ENCODE peak calls at places on chromosomes 3 and 15, in four cellular contexts. V, R, A and L are unnamed samples.
A peak's percentile ranks its signal among the peaks of the same experiment; 100 is the strongest.

GRCh38 chr15:90902656-90902995 is 476 bp upstream of the MAN2A2 start:
- DNase-seq in V (no peak), R (no peak), A (no peak), L (no peak)

GRCh38 chr3:98734737-98735136 is 28.4 kb upstream of the ST3GAL6 start:
- DNase-seq in V (no peak), R (no peak), A (no peak), L (no peak)

GRCh38 chr3:140421884-140422283 is 256.0 kb upstream of the TRIM42 start:
- DNase-seq in V (no peak), R (no peak), A (no peak), L (no peak)

GRCh38 chr3:79515072-79515471 is 252.7 kb downstream of the ROBO1 start:
- DNase-seq in V (peak; percentile 35), R (no peak), A (no peak), L (no peak)

GRCh38 chr3:138206196-138206595 is 19.1 kb downstream of the ARMC8 start:
- DNase-seq in V (no peak), R (no peak), A (no peak), L (no peak)

GRCh38 chr3:172846706-172847105 is 96.2 kb downstream of the ECT2 start:
- DNase-seq in V (no peak), R (no peak), A (peak; percentile 45), L (no peak)

GRCh38 chr3:60250210-60250609 is 1001.0 kb downstream of the FHIT start:
- DNase-seq in V (no peak), R (no peak), A (no peak), L (no peak)

GRCh38 chr3:75395601-75396315 is 268.4 kb upstream of the FRG2C start:
- DNase-seq in V (no peak), R (no peak), A (no peak), L (no peak)

GRCh38 chr3:156638271-156638670 is 36.1 kb upstream of the TIPARP start:
- DNase-seq in V (no peak), R (no peak), A (no peak), L (no peak)

DNA sequence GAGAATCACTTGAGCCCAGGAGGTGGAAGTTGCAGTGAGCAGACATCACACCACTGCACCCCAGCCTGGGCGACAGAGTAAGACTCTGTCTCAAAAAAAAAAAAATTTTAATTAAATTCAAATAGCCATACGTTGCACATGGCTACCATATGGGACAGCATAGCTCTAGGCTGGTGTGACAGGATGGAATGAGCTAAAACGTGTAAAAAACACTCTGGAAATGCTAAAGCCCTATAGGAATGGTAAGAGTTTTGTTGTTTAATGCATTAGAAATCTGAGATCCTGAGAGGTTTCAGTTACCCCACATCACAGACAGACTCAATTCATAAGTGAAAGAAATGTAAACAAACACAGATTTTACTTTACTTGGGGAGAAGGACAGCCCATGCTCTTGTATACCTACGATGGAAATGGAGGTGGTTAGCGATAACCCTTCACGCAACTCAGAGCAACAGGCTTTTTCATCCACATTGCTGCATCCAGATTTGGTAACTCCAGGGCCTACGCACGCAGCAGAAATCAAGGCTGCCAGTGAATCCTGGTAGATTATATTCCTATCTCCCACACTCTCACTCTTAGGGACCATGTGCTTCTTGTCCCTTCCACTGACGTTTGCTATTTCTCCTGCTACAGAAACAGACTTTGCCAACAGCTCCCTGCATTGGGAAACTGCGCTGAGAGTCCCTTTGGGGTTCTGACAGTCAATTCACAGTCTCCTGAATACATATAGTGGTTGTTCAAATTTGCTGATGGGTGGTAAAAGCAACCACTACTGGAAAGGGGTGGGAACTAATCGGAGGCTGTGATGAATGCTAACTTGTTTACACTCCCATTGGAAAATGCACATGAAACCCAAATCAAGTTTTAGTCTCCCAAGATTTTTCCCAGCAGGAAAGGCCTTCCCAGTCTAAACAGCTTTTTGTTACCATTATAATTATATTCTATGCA is 3.1 kb downstream of the SH3BP5 start:
- DNase-seq in V (no peak), R (no peak), A (no peak), L (no peak)
- H3K27ac ChIP-seq in V (peak overlapping the region; percentile 92), R (peak overlapping the region; percentile 88), A (no peak overlapping the region), L (no peak overlapping the region)

DNA sequence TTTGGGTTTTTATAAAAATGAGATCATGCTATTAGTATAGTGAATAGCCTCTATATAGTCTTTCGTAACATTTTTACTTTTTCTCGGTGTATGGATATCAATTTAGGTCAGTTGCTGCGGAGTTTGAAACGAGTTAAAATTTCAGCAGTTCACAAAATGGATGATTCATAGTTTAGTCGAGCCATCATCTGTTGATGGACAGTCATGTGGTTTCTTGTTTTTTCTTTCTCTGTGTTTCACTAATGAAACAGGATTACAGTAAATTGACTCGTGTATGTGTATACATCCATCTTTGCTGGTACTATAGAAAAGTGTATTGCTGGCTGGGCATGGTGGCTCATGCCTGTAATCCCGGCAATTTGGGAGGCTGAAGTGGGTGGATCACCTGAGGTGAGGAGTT is 106.8 kb downstream of the IGF1R start:
- DNase-seq in V (no peak), R (no peak), A (peak; percentile 22), L (no peak)
- H3K27ac ChIP-seq in V (peak overlapping the region; percentile 59), R (no peak overlapping the region), A (peak overlapping the region; percentile 64), L (no peak overlapping the region)

GRCh38 chr3:17623464-17623863 is 119.0 kb downstream of the TBC1D5 start:
- DNase-seq in V (no peak), R (no peak), A (no peak), L (no peak)

GRCh38 chr3:17625111-17625510 is 117.3 kb downstream of the TBC1D5 start:
- DNase-seq in V (no peak), R (no peak), A (no peak), L (no peak)

DNA sequence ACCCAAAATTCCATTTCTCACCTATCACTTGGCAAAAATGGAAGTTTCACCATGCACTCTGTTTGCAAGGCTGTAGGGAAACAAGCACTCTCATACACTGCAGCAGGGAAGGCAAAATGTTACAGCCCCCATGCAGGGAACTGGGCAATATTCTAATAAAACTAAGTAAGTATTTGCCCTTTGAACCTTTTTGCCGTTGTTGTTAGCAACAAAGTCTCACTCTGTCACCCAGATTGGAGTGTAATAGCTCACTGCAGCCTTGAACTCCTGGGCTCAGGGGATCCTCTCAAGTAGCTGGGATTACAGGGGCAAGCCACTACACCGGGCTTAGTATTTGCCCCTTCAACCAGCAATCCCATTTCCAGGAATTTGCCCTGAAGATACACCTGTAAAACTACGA is 122.5 kb downstream of the TBC1D5 start:
- DNase-seq in V (no peak), R (no peak), A (no peak), L (no peak)
- H3K27ac ChIP-seq in V (no peak overlapping the region), R (no peak overlapping the region), A (no peak overlapping the region), L (no peak overlapping the region)

GRCh38 chr3:32046102-32046501 is 60.3 kb upstream of the GPD1L start:
- DNase-seq in V (no peak), R (no peak), A (no peak), L (no peak)
- H3K27ac ChIP-seq in V (no peak overlapping the region), R (peak overlapping the region; percentile 80), A (no peak overlapping the region), L (no peak overlapping the region)

DNA sequence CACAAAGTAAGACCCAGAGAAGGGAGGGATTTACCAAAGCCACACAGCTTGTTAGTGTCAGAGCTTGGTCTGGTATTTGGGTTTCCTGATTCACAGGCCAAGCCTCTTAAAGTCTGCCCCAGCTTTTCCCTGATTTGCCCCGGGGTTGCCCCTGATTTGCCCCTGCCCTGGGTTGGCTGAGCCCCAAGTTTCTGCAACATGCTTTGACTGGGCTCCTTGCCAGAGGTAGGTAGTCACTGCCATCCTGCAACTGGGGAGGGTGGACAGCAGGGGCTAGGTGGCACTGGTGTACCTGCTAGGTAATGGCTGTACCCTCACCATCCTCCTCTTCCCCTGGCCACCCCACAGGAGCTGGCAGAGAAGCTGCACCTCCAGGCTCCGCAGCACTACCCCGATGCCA is 2.5 kb downstream of the MPI start:
- DNase-seq in V (no peak), R (no peak), A (peak; percentile 57), L (no peak)
- H3K27ac ChIP-seq in V (no peak overlapping the region), R (peak overlapping the region; percentile 85), A (peak overlapping the region; percentile 42), L (no peak overlapping the region)

GRCh38 chr3:65946438-65946837 is 92.3 kb downstream of the MAGI1 start:
- DNase-seq in V (peak; percentile 72), R (peak; percentile 44), A (no peak), L (no peak)
- H3K27ac ChIP-seq in V (peak overlapping the region; percentile 91), R (peak overlapping the region; percentile 59), A (no peak overlapping the region), L (no peak overlapping the region)

GRCh38 chr3:54257114-54257513 is 134.8 kb downstream of the CACNA2D3 start:
- DNase-seq in V (no peak), R (no peak), A (no peak), L (no peak)
- H3K27ac ChIP-seq in V (no peak overlapping the region), R (no peak overlapping the region), A (no peak overlapping the region), L (no peak overlapping the region)

DNA sequence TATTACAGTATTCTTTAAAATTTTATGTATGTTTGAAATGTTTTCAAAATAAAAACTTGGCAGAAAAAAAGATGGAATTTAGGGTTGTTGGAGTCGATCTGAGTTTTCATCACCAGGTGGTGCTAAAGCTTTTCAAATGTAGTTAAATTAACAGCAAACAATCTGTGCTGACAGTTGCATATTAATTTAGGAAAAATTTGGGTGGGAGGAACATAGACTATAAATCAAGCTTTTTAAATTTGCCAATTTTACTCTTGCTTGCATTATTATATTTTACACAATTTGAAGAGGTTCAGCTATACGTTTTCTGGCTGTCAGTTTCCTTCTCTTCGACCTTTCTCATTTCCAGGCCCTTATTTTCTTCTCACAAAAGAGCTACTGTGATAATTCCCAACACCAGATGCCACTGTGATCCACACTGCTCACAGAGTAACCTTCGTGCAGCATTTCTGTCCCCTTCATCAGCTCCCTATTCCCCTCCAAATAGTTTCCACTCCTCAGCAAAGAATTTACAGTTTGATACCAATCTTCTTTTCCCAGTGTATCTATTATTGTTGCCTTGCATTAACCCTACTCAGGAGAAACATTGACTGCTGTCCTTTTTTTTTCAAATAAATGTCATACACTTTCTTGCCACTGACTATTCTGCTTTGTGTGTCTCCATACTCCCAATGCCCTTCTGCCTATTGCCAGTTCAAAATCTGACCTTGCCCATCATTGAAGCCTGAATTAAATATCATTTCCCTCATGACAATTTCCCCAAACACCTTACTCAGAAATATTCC is 53.4 kb upstream of the EIF5A2 start:
- DNase-seq in V (no peak), R (no peak), A (peak; percentile 34), L (peak; percentile 15)
- H3K27ac ChIP-seq in V (no peak overlapping the region), R (peak overlapping the region; percentile 30), A (no peak overlapping the region), L (peak overlapping the region; percentile 49)

GRCh38 chr15:60352525-60352924 is 45.3 kb downstream of the ANXA2 start:
- DNase-seq in V (no peak), R (no peak), A (no peak), L (no peak)
- H3K27ac ChIP-seq in V (no peak overlapping the region), R (no peak overlapping the region), A (peak overlapping the region; percentile 32), L (no peak overlapping the region)